ENCODE peak calls at places on chromosomes 6 and 20, in eight cellular contexts. One of them, this sample, is unnamed.

GRCh38 chr20:14928083-14928482 is 590.7 kb upstream of the FLRT3 start:
- DNase-seq in kidney: no peak
- DNase-seq in RKO: no peak
- DNase-seq in T-cell: no peak
- DNase-seq in EL: no peak
- DNase-seq in NCI-H345: peak
- DNase-seq in activated CD4-positive, alpha-beta T cell treated with anti-CD3 and anti-CD28 coated beads, Interleukin-2, amount 10 ng/mL, durations not matched to agents 24 days and 14 days: no peak
- DNase-seq in CD4-positive, CD25-positive, alpha-beta regulatory T cell: no peak
- DNase-seq in this sample: peak

GRCh38 chr6:33758807-33759206 is 12.1 kb upstream of the IP6K3 start:
- DNase-seq in EL: no peak
- DNase-seq in activated CD4-positive, alpha-beta T cell treated with anti-CD3 and anti-CD28 coated beads, Interleukin-2, amount 10 ng/mL, durations not matched to agents 24 days and 14 days: no peak
- DNase-seq in RKO: no peak
- DNase-seq in kidney: no peak
- DNase-seq in CD4-positive, CD25-positive, alpha-beta regulatory T cell: no peak
- DNase-seq in NCI-H345: no peak
- DNase-seq in T-cell: no peak
- DNase-seq in this sample: no peak

GRCh38 chr20:34042286-34042685 is 48.6 kb downstream of the RALY start:
- DNase-seq in CD4-positive, CD25-positive, alpha-beta regulatory T cell: peak
- DNase-seq in activated CD4-positive, alpha-beta T cell treated with anti-CD3 and anti-CD28 coated beads, Interleukin-2, amount 10 ng/mL, durations not matched to agents 24 days and 14 days: no peak
- DNase-seq in NCI-H345: peak
- DNase-seq in kidney: no peak
- DNase-seq in RKO: no peak
- DNase-seq in EL: no peak
- DNase-seq in T-cell: peak
- DNase-seq in this sample: no peak

GRCh38 chr20:33790571-33790970 is 20.6 kb upstream of the CHMP4B start:
- DNase-seq in EL: no peak
- DNase-seq in activated CD4-positive, alpha-beta T cell treated with anti-CD3 and anti-CD28 coated beads, Interleukin-2, amount 10 ng/mL, durations not matched to agents 24 days and 14 days: no peak
- DNase-seq in CD4-positive, CD25-positive, alpha-beta regulatory T cell: no peak
- DNase-seq in NCI-H345: no peak
- DNase-seq in kidney: no peak
- DNase-seq in RKO: no peak
- DNase-seq in T-cell: no peak
- DNase-seq in this sample: peak

GRCh38 chr6:692356-692851 is 535 bp downstream of the EXOC2 start:
- DNase-seq in kidney: no peak
- DNase-seq in CD4-positive, CD25-positive, alpha-beta regulatory T cell: peak
- DNase-seq in RKO: peak
- DNase-seq in NCI-H345: peak
- DNase-seq in activated CD4-positive, alpha-beta T cell treated with anti-CD3 and anti-CD28 coated beads, Interleukin-2, amount 10 ng/mL, durations not matched to agents 24 days and 14 days: peak
- DNase-seq in EL: peak
- DNase-seq in T-cell: peak
- DNase-seq in this sample: peak

GRCh38 chr6:106168097-106168888 is 82.2 kb downstream of the PRDM1 start:
- DNase-seq in EL: no peak
- DNase-seq in T-cell: no peak
- DNase-seq in RKO: no peak
- DNase-seq in CD4-positive, CD25-positive, alpha-beta regulatory T cell: no peak
- DNase-seq in kidney: no peak
- DNase-seq in activated CD4-positive, alpha-beta T cell treated with anti-CD3 and anti-CD28 coated beads, Interleukin-2, amount 10 ng/mL, durations not matched to agents 24 days and 14 days: no peak
- DNase-seq in NCI-H345: no peak
- DNase-seq in this sample: no peak

GRCh38 chr6:168188310-168188973 is 109.4 kb upstream of the FRMD1 start:
- DNase-seq in RKO: no peak
- DNase-seq in T-cell: no peak
- DNase-seq in NCI-H345: no peak
- DNase-seq in CD4-positive, CD25-positive, alpha-beta regulatory T cell: no peak
- DNase-seq in EL: no peak
- DNase-seq in kidney: no peak
- DNase-seq in activated CD4-positive, alpha-beta T cell treated with anti-CD3 and anti-CD28 coated beads, Interleukin-2, amount 10 ng/mL, durations not matched to agents 24 days and 14 days: no peak
- DNase-seq in this sample: no peak

GRCh38 chr20:40691566-40692239 is 2.7 kb upstream of the MAFB start:
- DNase-seq in T-cell: no peak
- DNase-seq in EL: no peak
- DNase-seq in kidney: peak
- DNase-seq in NCI-H345: no peak
- DNase-seq in CD4-positive, CD25-positive, alpha-beta regulatory T cell: no peak
- DNase-seq in RKO: no peak
- DNase-seq in activated CD4-positive, alpha-beta T cell treated with anti-CD3 and anti-CD28 coated beads, Interleukin-2, amount 10 ng/mL, durations not matched to agents 24 days and 14 days: no peak
- DNase-seq in this sample: no peak

GRCh38 chr20:6265204-6265904 is 142.5 kb upstream of the FERMT1 start:
- DNase-seq in NCI-H345: peak
- DNase-seq in RKO: peak
- DNase-seq in activated CD4-positive, alpha-beta T cell treated with anti-CD3 and anti-CD28 coated beads, Interleukin-2, amount 10 ng/mL, durations not matched to agents 24 days and 14 days: no peak
- DNase-seq in CD4-positive, CD25-positive, alpha-beta regulatory T cell: no peak
- DNase-seq in kidney: no peak
- DNase-seq in T-cell: no peak
- DNase-seq in EL: peak
- DNase-seq in this sample: peak

GRCh38 chr6:5256952-5257351 is 3.8 kb downstream of the LYRM4 start:
- DNase-seq in kidney: no peak
- DNase-seq in T-cell: no peak
- DNase-seq in EL: no peak
- DNase-seq in CD4-positive, CD25-positive, alpha-beta regulatory T cell: no peak
- DNase-seq in RKO: no peak
- DNase-seq in NCI-H345: no peak
- DNase-seq in activated CD4-positive, alpha-beta T cell treated with anti-CD3 and anti-CD28 coated beads, Interleukin-2, amount 10 ng/mL, durations not matched to agents 24 days and 14 days: no peak
- DNase-seq in this sample: no peak

GRCh38 chr6:161079566-161080262 is 88.1 kb downstream of the MAP3K4 start:
- DNase-seq in EL: peak
- DNase-seq in T-cell: peak
- DNase-seq in RKO: no peak
- DNase-seq in NCI-H345: no peak
- DNase-seq in kidney: no peak
- DNase-seq in activated CD4-positive, alpha-beta T cell treated with anti-CD3 and anti-CD28 coated beads, Interleukin-2, amount 10 ng/mL, durations not matched to agents 24 days and 14 days: peak
- DNase-seq in CD4-positive, CD25-positive, alpha-beta regulatory T cell: no peak
- DNase-seq in this sample: peak

GRCh38 chr20:54013397-54013941 is 56.9 kb downstream of the BCAS1 start:
- DNase-seq in T-cell: no peak
- DNase-seq in kidney: no peak
- DNase-seq in EL: no peak
- DNase-seq in activated CD4-positive, alpha-beta T cell treated with anti-CD3 and anti-CD28 coated beads, Interleukin-2, amount 10 ng/mL, durations not matched to agents 24 days and 14 days: no peak
- DNase-seq in RKO: no peak
- DNase-seq in CD4-positive, CD25-positive, alpha-beta regulatory T cell: no peak
- DNase-seq in NCI-H345: no peak
- DNase-seq in this sample: no peak

GRCh38 chr6:87393026-87393622 is 14.6 kb upstream of the CFAP206 start:
- DNase-seq in kidney: no peak
- DNase-seq in activated CD4-positive, alpha-beta T cell treated with anti-CD3 and anti-CD28 coated beads, Interleukin-2, amount 10 ng/mL, durations not matched to agents 24 days and 14 days: peak
- DNase-seq in CD4-positive, CD25-positive, alpha-beta regulatory T cell: peak
- DNase-seq in RKO: peak
- DNase-seq in T-cell: peak
- DNase-seq in EL: peak
- DNase-seq in NCI-H345: peak
- DNase-seq in this sample: peak

GRCh38 chr6:163837681-163838431 is 423.3 kb downstream of the QKI start:
- DNase-seq in RKO: no peak
- DNase-seq in NCI-H345: no peak
- DNase-seq in kidney: peak
- DNase-seq in CD4-positive, CD25-positive, alpha-beta regulatory T cell: no peak
- DNase-seq in T-cell: no peak
- DNase-seq in activated CD4-positive, alpha-beta T cell treated with anti-CD3 and anti-CD28 coated beads, Interleukin-2, amount 10 ng/mL, durations not matched to agents 24 days and 14 days: no peak
- DNase-seq in EL: peak
- DNase-seq in this sample: no peak